ENCODE peak calls at places on chromosomes 13 and 19, in four cellular contexts. U is IMR-90, K is WERI-Rb-1, G is breast epithelium. L is an unnamed sample.

GRCh38 chr13:26342898-26343297 is 89.0 kb downstream of the CDK8 start:
- DNase-seq in G (no peak), K (peak), U (no peak), L (no peak)

GRCh38 chr13:94764576-94765321 is 52.4 kb upstream of the SOX21 start:
- DNase-seq in G (no peak), U (no peak), K (no peak), L (no peak)

GRCh38 chr13:76882431-76882830 is 3.8 kb downstream of the KCTD12 start:
- DNase-seq in K (no peak), U (no peak), G (no peak), L (peak)

GRCh38 chr19:12156254-12157058 is at the start of gene ZNF625:
- DNase-seq in U (peak), G (peak), K (peak), L (peak)

GRCh38 chr19:42172261-42172660 is 40.0 kb upstream of the POU2F2 start:
- DNase-seq in G (no peak), U (no peak), K (no peak), L (no peak)

GRCh38 chr13:91139232-91139631 is 208.3 kb upstream of the MIR17HG start:
- DNase-seq in K (no peak), U (no peak), G (no peak), L (no peak)

GRCh38 chr19:5142725-5143097 is 173.8 kb downstream of the KDM4B start:
- DNase-seq in U (no peak), K (no peak), G (no peak), L (no peak)

GRCh38 chr13:41470187-41470586 is 12.8 kb downstream of the RGCC start:
- DNase-seq in K (no peak), G (no peak), U (no peak), L (no peak)

GRCh38 chr13:33402975-33403374 is 117.4 kb upstream of the STARD13 start:
- DNase-seq in G (no peak), U (no peak), K (no peak), L (no peak)

GRCh38 chr13:105327727-105328126 is 1207.7 kb downstream of the EFNB2 start:
- DNase-seq in K (no peak), G (no peak), U (peak), L (no peak)

GRCh38 chr19:13010038-13010991 is 15.0 kb downstream of the NFIX start:
- DNase-seq in K (no peak), U (no peak), G (no peak), L (peak)

GRCh38 chr13:67230243-67230773 is at the start of gene PCDH9:
- DNase-seq in G (peak), K (peak), U (peak), L (peak)

GRCh38 chr13:41111454-41111853 is 21.1 kb downstream of the KBTBD6 start:
- DNase-seq in U (peak), K (no peak), G (no peak), L (no peak)

GRCh38 chr19:13098291-13099072 is 4.2 kb downstream of the LYL1 start:
- DNase-seq in U (no peak), K (no peak), G (no peak), L (no peak)

GRCh38 chr19:17292301-17293074 is 10.7 kb downstream of the ABHD8 start:
- DNase-seq in U (peak), G (peak), K (peak), L (peak)

GRCh38 chr13:32426191-32426980 is 1.5 kb downstream of the N4BP2L1 start:
- DNase-seq in K (no peak), G (no peak), U (no peak), L (peak)

GRCh38 chr19:14152713-14153112 is 16.3 kb upstream of the ASF1B start:
- DNase-seq in U (no peak), K (no peak), G (no peak), L (no peak)

GRCh38 chr13:99150575-99151370 is 49.9 kb upstream of the UBAC2 start:
- DNase-seq in U (peak), K (no peak), G (no peak), L (peak)

GRCh38 chr19:41774515-41774980 is 19.2 kb downstream of the CEACAM6 start:
- DNase-seq in K (no peak), G (peak), U (no peak), L (no peak)

GRCh38 chr13:79637086-79637763 is 156.3 kb downstream of the NDFIP2 start:
- DNase-seq in G (no peak), U (no peak), K (no peak), L (peak)

GRCh38 chr19:38389101-38389925 is 816 bp downstream of the SPRED3 start:
- DNase-seq in K (peak), G (no peak), U (peak), L (peak)

GRCh38 chr19:15187026-15188007 is 13.5 kb downstream of the NOTCH3 start:
- DNase-seq in K (no peak), U (no peak), G (no peak), L (no peak)

GRCh38 chr19:5308471-5309437 is 31.9 kb downstream of the PTPRS start:
- DNase-seq in K (no peak), G (peak), U (peak), L (peak)

GRCh38 chr19:44904426-44904994 is 1.1 kb upstream of the APOE start:
- DNase-seq in K (peak), U (no peak), G (no peak), L (no peak)

GRCh38 chr13:30000373-30000770 is 150.0 kb upstream of the UBL3 start:
- DNase-seq in K (no peak), G (no peak), U (no peak), L (no peak)

GRCh38 chr13:107370036-107370785 is 802.3 kb upstream of the ARGLU1 start:
- DNase-seq in U (peak), G (no peak), K (no peak), L (peak)

GRCh38 chr13:27523345-27524073 is 73.1 kb upstream of the MTIF3 start:
- DNase-seq in K (no peak), G (no peak), U (no peak), L (no peak)

GRCh38 chr19:10226376-10227214 is 4.5 kb downstream of the S1PR2 start:
- DNase-seq in U (peak), K (no peak), G (peak), L (peak)

GRCh38 chr19:40344422-40344821 is 3.8 kb downstream of the C19orf47 start:
- DNase-seq in G (no peak), U (no peak), K (no peak), L (no peak)

GRCh38 chr19:13861714-13862531 is 15.0 kb upstream of the NANOS3 start:
- DNase-seq in K (peak), U (peak), G (peak), L (peak)

GRCh38 chr19:17737690-17738153 is 13.6 kb upstream of the FCHO1 start:
- DNase-seq in G (no peak), K (no peak), U (peak), L (peak)

GRCh38 chr19:49502866-49503581 is 6.8 kb downstream of the RPS11 start:
- DNase-seq in G (no peak), U (peak), K (peak), L (peak)

GRCh38 chr19:2089727-2090053 is 6.4 kb downstream of the MOB3A start:
- DNase-seq in U (no peak), G (no peak), K (no peak), L (no peak)

GRCh38 chr19:2084993-2085720 is 11.0 kb downstream of the MOB3A start:
- DNase-seq in K (no peak), U (no peak), G (peak), L (no peak)

GRCh38 chr19:2087621-2088100 is 8.5 kb downstream of the MOB3A start:
- DNase-seq in U (no peak), G (no peak), K (no peak), L (no peak)

GRCh38 chr19:2083174-2083854 is 12.8 kb downstream of the MOB3A start:
- DNase-seq in K (no peak), U (no peak), G (no peak), L (no peak)

DNA sequence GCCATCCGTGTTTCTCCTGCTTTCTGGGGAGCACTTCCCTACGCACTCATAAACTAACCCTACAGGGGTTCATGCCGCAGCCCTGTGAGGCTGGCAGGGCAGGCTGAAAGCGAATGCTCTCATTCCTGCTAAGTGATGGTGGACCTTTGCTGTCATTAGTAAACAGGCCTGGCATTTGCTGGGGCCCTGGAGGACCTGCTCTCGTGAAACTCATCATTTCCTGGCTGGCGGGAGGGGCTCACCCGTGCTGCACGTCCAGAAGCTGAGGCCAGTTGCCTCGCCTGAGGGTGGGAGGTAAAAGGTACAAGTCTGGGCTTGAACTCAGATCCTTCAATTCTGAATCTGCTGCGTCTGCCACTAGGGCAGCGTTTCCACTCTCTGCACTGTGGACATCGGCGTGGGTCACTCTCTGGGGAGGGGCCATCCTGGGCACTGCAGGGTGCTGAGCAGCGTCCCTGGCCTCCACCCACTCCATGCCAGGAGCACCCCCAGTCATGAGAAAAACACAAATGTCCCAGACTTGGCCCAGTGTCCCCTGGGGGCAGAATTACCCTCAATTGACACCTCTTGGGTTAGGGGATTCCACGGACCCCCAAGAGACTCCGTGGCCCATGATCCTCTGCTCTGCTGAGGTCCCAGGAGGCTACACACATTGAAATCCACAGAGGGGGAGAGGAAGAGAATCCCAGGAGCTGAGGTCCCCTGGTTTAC is 7.0 kb downstream of the MOB3A start:
- DNase-seq in G (peak), U (peak), K (no peak), L (no peak)
- TF ChIP-seq CTCF in G (no peak), U (no peak), K (no peak), L (no peak)

GRCh38 chr19:58356236-58356970 is 3.1 kb upstream of the A1BG start:
- DNase-seq in U (peak), K (no peak), G (no peak), L (peak)

GRCh38 chr19:58357798-58358145 is 4.5 kb upstream of the A1BG start:
- DNase-seq in K (no peak), G (no peak), U (no peak), L (no peak)

GRCh38 chr19:58355215-58355796 is 2.0 kb upstream of the A1BG start:
- DNase-seq in U (no peak), G (no peak), K (no peak), L (no peak)

GRCh38 chr19:58355891-58356235 is 2.6 kb upstream of the A1BG start:
- DNase-seq in U (no peak), K (no peak), G (no peak), L (no peak)

DNA sequence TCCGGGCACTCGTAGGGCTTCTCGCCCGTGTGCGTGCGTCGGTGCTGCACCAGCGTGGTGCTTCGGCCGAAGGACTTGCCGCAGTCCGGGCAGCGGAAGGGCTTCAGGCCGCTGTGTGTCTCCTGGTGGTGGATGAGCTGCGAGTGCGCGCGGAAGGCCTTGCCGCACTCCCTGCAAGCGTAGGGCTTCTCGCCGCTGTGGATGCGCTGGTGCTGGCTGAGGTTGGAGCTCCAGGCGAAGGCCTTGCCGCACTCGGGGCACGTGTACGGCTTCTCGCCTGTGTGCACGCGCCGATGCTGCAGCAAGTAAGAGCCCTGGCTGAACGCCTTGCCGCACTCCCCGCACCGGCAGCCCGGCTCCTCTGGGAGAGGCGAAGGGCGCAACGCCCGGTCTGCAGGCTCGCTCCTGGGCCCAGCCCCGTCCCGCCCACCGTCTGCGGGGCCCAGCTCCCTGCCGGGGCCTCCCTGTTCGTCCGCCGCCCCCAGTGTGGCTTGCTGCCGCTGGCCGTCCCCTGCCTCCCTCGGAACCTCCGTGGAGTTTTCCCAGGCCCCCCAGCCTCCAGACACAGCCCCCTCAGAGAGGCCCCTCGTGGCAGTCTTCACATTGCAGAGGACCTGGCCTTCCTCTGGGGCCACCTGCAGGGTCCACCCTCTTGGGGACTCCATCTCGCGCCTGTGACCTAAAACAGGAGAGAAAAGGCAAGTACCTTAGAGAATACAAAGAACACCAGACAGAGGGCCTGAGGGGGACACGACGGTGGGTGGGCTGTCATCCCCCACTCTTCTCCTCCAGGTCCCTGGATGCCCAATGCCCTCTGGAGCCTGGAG is 3.9 kb upstream of the A1BG start:
- DNase-seq in U (no peak), K (no peak), G (no peak), L (no peak)
- H3K4me3 ChIP-seq in U (no peak), K (no peak), G (peak), L (no peak)

GRCh38 chr19:3914199-3914598 is 18.7 kb upstream of the NMRK2 start:
- DNase-seq in G (no peak), U (no peak), K (peak), L (no peak)

GRCh38 chr19:3904233-3904632 is 23.7 kb downstream of the ATCAY start:
- DNase-seq in G (no peak), U (no peak), K (no peak), L (no peak)

GRCh38 chr19:3910105-3910504 is 22.8 kb upstream of the NMRK2 start:
- DNase-seq in K (no peak), G (no peak), U (no peak), L (no peak)

GRCh38 chr19:3907626-3908265 is 25.1 kb upstream of the NMRK2 start:
- DNase-seq in G (no peak), U (no peak), K (no peak), L (no peak)

DNA sequence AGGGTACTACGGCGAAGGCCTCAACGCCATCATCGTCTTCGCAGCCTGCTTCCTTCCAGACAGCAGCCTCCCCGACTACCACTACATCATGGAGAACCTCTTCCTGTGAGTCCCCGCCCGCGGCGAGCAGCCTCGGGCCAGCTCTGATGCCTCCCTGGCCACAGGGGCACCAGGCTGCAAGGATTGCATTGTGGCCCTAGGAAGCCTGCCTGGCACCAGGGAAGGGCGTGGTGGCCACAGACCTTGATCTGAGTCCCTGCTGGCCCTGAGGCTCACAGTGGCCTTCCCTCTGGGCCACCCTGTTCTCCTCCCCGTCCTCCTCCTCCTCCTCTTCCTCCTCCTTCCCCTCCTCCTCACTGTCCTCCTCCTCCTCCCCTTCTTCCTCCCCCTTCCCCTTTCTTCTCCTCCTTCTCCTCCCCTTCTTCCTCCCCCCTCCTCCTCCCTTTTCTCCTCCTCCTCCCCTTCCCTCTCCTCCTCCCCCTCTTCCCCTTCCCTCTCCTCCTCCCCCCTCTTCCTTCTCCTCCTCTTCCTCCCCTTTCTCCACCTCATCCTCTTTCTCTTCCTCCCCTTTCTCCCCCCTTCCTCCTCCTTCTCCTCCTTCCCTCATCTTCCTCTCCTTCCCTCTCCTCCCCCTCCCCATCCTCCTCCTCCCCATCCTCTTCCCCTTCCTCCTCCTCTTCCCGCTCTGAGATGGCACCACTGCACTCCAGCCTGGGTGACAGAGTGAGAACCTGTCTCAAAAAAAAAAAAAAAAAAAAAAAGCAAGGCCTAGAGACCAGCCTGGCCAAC is 24.4 kb upstream of the NMRK2 start:
- DNase-seq in K (no peak), G (no peak), U (no peak), L (no peak)
- TF ChIP-seq CTCF in K (no peak), G (no peak), U (no peak), L (no peak)

GRCh38 chr19:29060833-29061364 is 152.1 kb downstream of the UQCRFS1 start:
- DNase-seq in U (no peak), K (no peak), G (no peak), L (no peak)

GRCh38 chr19:29067831-29068230 is 145.1 kb downstream of the UQCRFS1 start:
- DNase-seq in U (no peak), K (no peak), G (no peak), L (no peak)

GRCh38 chr19:29062486-29063435 is 150.2 kb downstream of the UQCRFS1 start:
- DNase-seq in U (no peak), K (no peak), G (no peak), L (no peak)
- H3K4me3 ChIP-seq in U (no peak), K (no peak), G (no peak), L (no peak)

DNA sequence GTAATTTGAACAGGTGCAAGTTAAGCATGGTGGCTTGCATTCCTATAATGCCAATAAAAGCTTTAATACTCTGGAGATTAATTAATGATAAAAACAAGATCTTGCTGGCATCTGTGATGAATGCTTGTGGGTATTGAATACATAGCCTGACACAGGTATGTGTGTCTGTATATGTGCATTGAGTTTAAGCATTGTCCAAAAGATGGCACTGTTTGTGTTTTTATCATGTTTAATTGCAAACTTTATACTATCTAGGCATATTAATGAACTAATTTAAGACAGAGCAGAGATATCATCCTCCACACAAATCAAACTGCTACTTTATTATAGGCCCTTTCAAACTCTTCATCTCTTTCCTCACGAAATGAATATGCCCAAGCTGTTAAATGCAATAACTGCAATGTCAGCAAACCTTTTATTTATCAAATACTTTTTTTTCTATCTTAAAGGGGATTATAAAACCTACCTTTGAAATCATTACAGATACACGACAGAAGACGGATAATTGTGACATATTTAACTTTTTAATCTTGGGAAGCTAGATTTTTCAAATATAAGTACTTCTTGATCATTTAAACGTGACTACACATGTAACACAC is 86.5 kb downstream of the TNFSF11 start:
- DNase-seq in U (peak), K (no peak), G (no peak), L (peak)
- TF ChIP-seq CTCF in U (peak), K (no peak), G (no peak), L (peak)

DNA sequence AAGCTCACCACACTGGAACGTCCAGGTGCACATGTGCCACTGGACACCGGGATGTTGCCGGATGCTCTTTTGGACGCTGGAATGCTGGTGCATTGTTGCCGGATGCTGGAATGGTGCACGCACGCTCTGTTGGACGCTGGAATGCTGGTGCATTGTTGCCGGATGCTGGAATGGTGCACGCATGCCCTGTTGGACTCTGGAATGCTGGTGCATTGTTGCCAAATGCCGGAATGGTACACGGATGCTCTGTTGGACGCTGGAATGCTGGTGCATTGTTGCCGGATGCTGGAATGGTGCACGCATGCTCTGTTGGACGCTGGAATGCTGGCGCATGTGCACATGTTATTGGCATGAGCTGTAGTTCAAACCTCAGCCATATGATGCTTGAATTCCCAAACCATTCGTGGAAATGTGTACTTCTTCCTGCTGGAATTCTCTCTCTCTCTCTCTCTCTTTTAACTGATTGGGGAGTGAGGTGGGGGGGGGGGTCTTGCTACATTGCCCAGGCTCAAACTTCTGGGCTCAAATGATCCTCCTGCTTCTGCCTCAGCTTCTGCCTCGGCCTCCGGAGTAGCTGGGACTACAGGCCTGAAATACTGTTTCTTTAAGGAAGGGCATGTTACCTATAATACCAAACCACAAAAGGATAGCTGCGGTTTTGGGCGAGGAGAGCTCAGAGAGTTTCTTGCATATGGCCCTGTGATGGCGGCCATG is 1.2 kb upstream of the MCF2L start:
- DNase-seq in K (no peak), U (no peak), G (no peak), L (no peak)
- H3K4me3 ChIP-seq in K (no peak), U (no peak), G (peak), L (no peak)